ENCODE peak calls at places on chromosomes 6 and 20, in four cellular contexts. One of them, this sample, is unnamed. For H3K4me1, the result is how much of the 10 kb centered on the place peaks cover.

GRCh38 chr6:34027445-34027936 is 118.4 kb downstream of the GRM4 start:
- DNase-seq in H9: peak
- DNase-seq in lower lobe of right lung: no peak
- DNase-seq in ovary: peak
- DNase-seq in this sample: peak

GRCh38 chr6:11428351-11428750 is 109.2 kb upstream of the TMEM170B start:
- DNase-seq in H9: no peak
- DNase-seq in lower lobe of right lung: no peak
- DNase-seq in ovary: no peak
- DNase-seq in this sample: no peak

GRCh38 chr20:8805737-8806442 is 263.0 kb upstream of the PLCB4 start:
- DNase-seq in H9: no peak
- DNase-seq in lower lobe of right lung: no peak
- DNase-seq in ovary: no peak
- DNase-seq in this sample: no peak

GRCh38 chr20:1295276-1295930 is 29.3 kb downstream of the SNPH start:
- DNase-seq in H9: no peak
- DNase-seq in lower lobe of right lung: no peak
- DNase-seq in ovary: no peak
- DNase-seq in this sample: no peak

GRCh38 chr20:50804453-50805348 is 9.8 kb downstream of the BCAS4 start:
- DNase-seq in H9: no peak
- DNase-seq in lower lobe of right lung: no peak
- DNase-seq in ovary: no peak
- DNase-seq in this sample: no peak

GRCh38 chr6:38415231-38416005 is 224.3 kb downstream of the BTBD9 start:
- DNase-seq in H9: no peak
- DNase-seq in lower lobe of right lung: no peak
- DNase-seq in ovary: no peak
- DNase-seq in this sample: no peak

GRCh38 chr20:939606-940005 is 23.5 kb upstream of the ANGPT4 start:
- DNase-seq in H9: no peak
- DNase-seq in lower lobe of right lung: no peak
- DNase-seq in ovary: no peak
- DNase-seq in this sample: no peak

GRCh38 chr6:138328210-138328609 is 49.5 kb upstream of the SMIM28 start:
- DNase-seq in H9: no peak
- DNase-seq in lower lobe of right lung: no peak
- DNase-seq in ovary: no peak
- DNase-seq in this sample: no peak

GRCh38 chr6:148192310-148192709 is 150.3 kb upstream of the SASH1 start:
- DNase-seq in H9: no peak
- DNase-seq in lower lobe of right lung: no peak
- DNase-seq in ovary: no peak
- DNase-seq in this sample: peak

GRCh38 chr20:51661609-51662178 is 106.5 kb downstream of the ATP9A start:
- DNase-seq in H9: no peak
- DNase-seq in lower lobe of right lung: no peak
- DNase-seq in ovary: no peak
- DNase-seq in this sample: no peak

GRCh38 chr6:45328523-45328922 is 393 bp downstream of the RUNX2 start:
- DNase-seq in H9: no peak
- DNase-seq in lower lobe of right lung: no peak
- DNase-seq in ovary: no peak
- DNase-seq in this sample: no peak

GRCh38 chr20:10936786-10937185 is 263.0 kb upstream of the JAG1 start:
- DNase-seq in H9: no peak
- DNase-seq in lower lobe of right lung: no peak
- DNase-seq in ovary: no peak
- DNase-seq in this sample: no peak

GRCh38 chr20:1930165-1930564 is 35.0 kb downstream of the SIRPA start:
- DNase-seq in H9: no peak
- DNase-seq in lower lobe of right lung: no peak
- DNase-seq in ovary: no peak
- DNase-seq in this sample: no peak

GRCh38 chr6:80622641-80623040 is 516.2 kb downstream of the BCKDHB start:
- DNase-seq in H9: no peak
- DNase-seq in lower lobe of right lung: peak
- DNase-seq in ovary: no peak
- DNase-seq in this sample: no peak

GRCh38 chr6:134680433-134680832 is 269.5 kb downstream of the ALDH8A1 start:
- DNase-seq in H9: no peak
- DNase-seq in lower lobe of right lung: no peak
- DNase-seq in ovary: no peak
- DNase-seq in this sample: no peak

GRCh38 chr6:6661684-6662083 is 73.2 kb downstream of the LY86 start:
- DNase-seq in H9: no peak
- DNase-seq in lower lobe of right lung: no peak
- DNase-seq in ovary: no peak
- DNase-seq in this sample: peak

DNA sequence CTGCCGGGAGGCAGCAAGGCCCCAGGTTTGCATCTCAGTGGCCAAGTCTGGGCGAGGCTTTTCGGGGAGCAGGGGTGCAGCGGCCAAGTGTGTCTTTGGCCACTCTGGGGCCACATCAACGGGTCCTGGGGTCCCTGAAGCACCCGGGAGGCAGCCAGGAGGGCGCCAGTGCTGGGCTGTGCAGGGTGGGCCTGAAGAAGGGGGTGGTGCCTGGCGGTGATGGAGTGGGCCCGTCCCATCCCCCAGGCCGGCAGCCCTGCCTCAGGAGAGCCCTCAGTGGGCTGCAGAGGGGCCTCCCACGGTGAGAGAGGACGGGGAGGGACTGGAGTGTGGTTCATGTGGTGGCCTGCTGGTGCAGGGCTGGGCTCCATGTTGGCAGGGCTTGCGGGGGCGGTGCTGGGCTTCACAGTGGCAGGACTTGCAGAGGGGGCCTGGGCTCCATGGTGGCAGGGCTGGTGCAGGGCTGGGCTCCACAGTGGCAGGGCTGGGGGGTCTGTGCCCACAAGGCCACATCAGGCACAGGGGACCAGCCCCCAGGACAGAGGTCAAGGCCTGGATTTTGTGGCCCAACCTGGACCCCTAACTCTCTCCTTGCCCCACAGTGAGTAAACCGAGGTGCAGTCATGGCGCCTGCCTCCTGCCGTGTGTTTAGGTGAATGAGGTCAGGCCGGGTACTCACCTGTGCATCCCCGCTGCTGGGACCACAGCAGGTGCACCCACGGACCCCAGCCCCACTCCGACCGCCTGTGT is 10.5 kb upstream of the BHLHE23 start:
- DNase-seq in H9: peak
- DNase-seq in lower lobe of right lung: peak
- DNase-seq in ovary: no peak
- DNase-seq in this sample: no peak
- H3K4me1 ChIP-seq in H9: under half
- H3K4me1 ChIP-seq in lower lobe of right lung: under half
- H3K4me1 ChIP-seq in ovary: under half
- H3K4me1 ChIP-seq in this sample: under half

GRCh38 chr6:136761227-136761922 is 30.9 kb downstream of the MAP3K5 start:
- DNase-seq in H9: no peak
- DNase-seq in lower lobe of right lung: no peak
- DNase-seq in ovary: no peak
- DNase-seq in this sample: peak
- H3K4me1 ChIP-seq in H9: under half
- H3K4me1 ChIP-seq in lower lobe of right lung: half or more
- H3K4me1 ChIP-seq in ovary: under half
- H3K4me1 ChIP-seq in this sample: under half

GRCh38 chr6:35678021-35678654 is 10.6 kb downstream of the FKBP5 start:
- DNase-seq in H9: no peak
- DNase-seq in lower lobe of right lung: no peak
- DNase-seq in ovary: no peak
- DNase-seq in this sample: peak
- H3K4me1 ChIP-seq in H9: under half
- H3K4me1 ChIP-seq in lower lobe of right lung: half or more
- H3K4me1 ChIP-seq in ovary: under half
- H3K4me1 ChIP-seq in this sample: under half

DNA sequence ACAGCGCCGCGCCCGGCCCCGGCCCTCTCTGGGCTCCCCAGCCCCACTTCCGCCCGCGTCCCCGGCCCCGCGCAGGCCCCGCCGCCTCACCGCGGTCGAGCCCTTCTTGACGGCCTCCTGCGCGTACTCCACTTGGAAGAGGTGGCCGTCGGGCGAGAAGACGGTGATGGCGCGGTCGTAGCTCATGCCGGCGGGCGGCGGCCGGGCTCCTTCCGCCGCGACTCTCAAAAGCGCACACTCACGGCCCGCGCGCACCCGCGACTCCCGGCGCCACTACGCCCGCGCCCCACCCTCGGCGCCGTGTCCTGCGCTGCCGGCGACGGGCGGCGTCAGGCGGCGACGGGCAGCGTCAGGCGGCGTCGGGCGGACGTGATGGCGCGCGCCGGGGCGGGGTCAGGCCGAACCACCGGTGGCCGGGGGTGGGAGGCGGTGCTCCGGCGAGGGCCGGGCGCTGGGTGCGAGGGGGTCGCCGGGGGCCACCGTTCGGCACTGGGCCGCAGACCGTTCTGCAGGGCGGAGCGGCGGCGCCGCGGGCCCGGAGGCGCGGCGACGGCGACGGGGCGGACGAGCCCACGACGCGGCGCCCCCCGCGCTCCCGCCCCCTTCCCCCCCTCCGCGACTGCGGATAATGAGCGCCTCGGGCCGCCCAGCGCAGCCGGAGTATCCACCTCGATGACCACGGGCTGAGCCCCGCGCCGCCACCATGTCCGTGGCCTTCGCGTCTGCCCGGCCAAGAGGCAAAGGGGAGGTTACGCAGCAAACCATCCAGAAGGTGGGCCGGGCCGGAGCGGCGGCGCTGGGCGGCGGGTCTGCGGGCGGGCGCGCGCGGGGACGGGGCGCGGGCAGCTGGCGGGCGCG is at the start of the genes PSMA7 and SS18L1:
- DNase-seq in H9: peak
- DNase-seq in lower lobe of right lung: peak
- DNase-seq in ovary: peak
- DNase-seq in this sample: peak
- H3K4me1 ChIP-seq in H9: under half
- H3K4me1 ChIP-seq in lower lobe of right lung: under half
- H3K4me1 ChIP-seq in ovary: under half
- H3K4me1 ChIP-seq in this sample: under half

DNA sequence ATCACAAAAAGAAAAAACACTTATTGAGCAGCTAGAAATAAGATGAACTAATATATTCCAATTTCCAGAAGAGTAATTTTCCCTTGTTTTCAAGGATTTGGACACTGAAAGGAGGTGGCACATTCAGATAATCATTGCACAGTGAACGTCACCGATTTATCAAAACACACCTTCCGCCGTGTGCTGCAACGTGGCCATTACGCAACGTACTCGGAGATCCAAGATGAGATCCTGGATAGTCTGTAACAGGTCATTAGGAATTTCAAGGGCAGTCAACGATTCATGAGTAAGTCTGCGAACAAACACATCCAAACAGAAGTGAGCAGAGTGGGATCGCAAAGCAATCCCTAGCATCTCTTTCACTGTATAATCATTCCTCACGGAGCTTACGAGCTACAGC is 93.0 kb downstream of the HUS1B start:
- DNase-seq in H9: no peak
- DNase-seq in lower lobe of right lung: no peak
- DNase-seq in ovary: no peak
- DNase-seq in this sample: no peak
- H3K4me1 ChIP-seq in H9: under half
- H3K4me1 ChIP-seq in lower lobe of right lung: under half
- H3K4me1 ChIP-seq in ovary: under half
- H3K4me1 ChIP-seq in this sample: under half

DNA sequence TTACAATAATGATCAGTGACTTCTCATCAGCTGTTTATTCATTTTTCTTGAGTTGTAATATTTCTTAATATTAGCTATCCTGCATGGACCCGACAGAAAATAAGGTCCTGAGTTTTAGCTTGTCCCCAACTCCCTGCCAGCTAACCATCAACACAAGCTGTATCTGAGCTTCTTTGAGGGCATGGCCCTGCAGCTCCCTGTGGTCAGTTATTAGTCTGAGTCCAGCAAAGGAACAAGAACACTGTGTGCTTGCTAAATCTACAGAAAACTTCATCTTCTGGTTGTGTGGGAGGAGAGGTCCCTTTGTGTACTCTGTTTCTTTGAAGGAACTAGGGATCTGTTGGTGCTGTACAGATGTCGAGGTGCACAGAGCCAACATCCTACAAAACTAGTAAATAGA is 248.3 kb downstream of the LAMA2 start:
- DNase-seq in H9: no peak
- DNase-seq in lower lobe of right lung: no peak
- DNase-seq in ovary: peak
- DNase-seq in this sample: no peak
- H3K4me1 ChIP-seq in H9: under half
- H3K4me1 ChIP-seq in lower lobe of right lung: under half
- H3K4me1 ChIP-seq in ovary: under half
- H3K4me1 ChIP-seq in this sample: under half

DNA sequence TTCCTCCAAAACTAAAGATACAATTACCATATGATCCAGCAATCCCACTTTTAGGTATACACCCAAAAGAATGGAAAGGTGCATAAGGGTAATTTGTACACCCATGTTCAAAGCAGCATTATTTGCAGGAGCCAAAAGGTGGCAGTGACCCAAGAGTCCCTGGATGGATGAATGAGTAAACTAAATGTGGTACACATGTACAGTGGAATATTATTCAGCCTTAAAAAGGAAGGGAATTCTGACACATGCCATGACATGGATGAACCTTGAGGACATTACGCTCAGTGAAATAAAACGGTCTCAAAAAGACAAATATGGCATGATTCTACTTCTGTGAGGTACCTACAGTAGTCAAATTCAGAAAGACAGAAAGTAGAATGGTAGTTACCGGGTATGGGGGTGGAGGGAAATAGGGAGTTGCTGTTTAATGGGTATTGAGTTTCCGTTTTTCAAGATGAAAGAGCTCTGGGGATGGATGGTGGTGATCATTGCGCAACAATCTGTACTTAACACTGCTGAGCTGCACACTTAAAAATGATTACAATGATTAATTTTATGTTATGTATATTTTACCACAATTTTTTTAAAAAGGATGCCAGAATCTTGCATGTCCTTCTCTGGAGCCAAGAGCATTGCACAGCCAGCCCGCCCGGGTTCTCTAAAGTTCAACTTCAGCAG is 518.9 kb upstream of the JARID2 start:
- DNase-seq in H9: no peak
- DNase-seq in lower lobe of right lung: no peak
- DNase-seq in ovary: no peak
- DNase-seq in this sample: no peak
- H3K4me1 ChIP-seq in H9: under half
- H3K4me1 ChIP-seq in lower lobe of right lung: under half
- H3K4me1 ChIP-seq in ovary: under half
- H3K4me1 ChIP-seq in this sample: under half